ENCODE peak calls at places on chromosomes 6 and 20, in eight cellular contexts. One of them, this sample, is unnamed.

GRCh38 chr6:117448011-117448410 is 22.3 kb upstream of the ROS1 start:
- DNase-seq in aorta: no peak
- DNase-seq in GM12878: no peak
- DNase-seq in mesendoderm: peak; percentile 27
- DNase-seq in heart right ventricle: no peak
- DNase-seq in AG04450: no peak
- DNase-seq in SJSA1: no peak
- DNase-seq in ovary: no peak
- DNase-seq in this sample: no peak

GRCh38 chr20:58623579-58624473 is 27.3 kb upstream of the STX16 start:
- DNase-seq in GM12878: no peak
- DNase-seq in AG04450: peak; percentile 85
- DNase-seq in ovary: peak; percentile 77
- DNase-seq in SJSA1: peak; percentile 95
- DNase-seq in aorta: peak; percentile 92
- DNase-seq in heart right ventricle: peak; percentile 33
- DNase-seq in mesendoderm: no peak
- DNase-seq in this sample: no peak

GRCh38 chr6:138527376-138528092 is 28.2 kb upstream of the NHSL1 start:
- DNase-seq in AG04450: no peak
- DNase-seq in heart right ventricle: no peak
- DNase-seq in SJSA1: no peak
- DNase-seq in GM12878: no peak
- DNase-seq in ovary: no peak
- DNase-seq in mesendoderm: peak; percentile 77
- DNase-seq in aorta: no peak
- DNase-seq in this sample: no peak

GRCh38 chr6:5626727-5627426 is 365.6 kb downstream of the FARS2 start:
- DNase-seq in heart right ventricle: no peak
- DNase-seq in ovary: no peak
- DNase-seq in AG04450: no peak
- DNase-seq in mesendoderm: no peak
- DNase-seq in GM12878: peak; percentile 27
- DNase-seq in aorta: no peak
- DNase-seq in SJSA1: no peak
- DNase-seq in this sample: no peak

GRCh38 chr6:31474871-31475286 is 23.1 kb upstream of the MICB start:
- DNase-seq in SJSA1: no peak
- DNase-seq in ovary: no peak
- DNase-seq in heart right ventricle: no peak
- DNase-seq in aorta: no peak
- DNase-seq in mesendoderm: no peak
- DNase-seq in GM12878: no peak
- DNase-seq in AG04450: no peak
- DNase-seq in this sample: no peak

GRCh38 chr6:105021399-105021798 is 64.5 kb downstream of the LIN28B start:
- DNase-seq in ovary: no peak
- DNase-seq in mesendoderm: no peak
- DNase-seq in heart right ventricle: no peak
- DNase-seq in AG04450: no peak
- DNase-seq in SJSA1: no peak
- DNase-seq in aorta: no peak
- DNase-seq in GM12878: no peak
- DNase-seq in this sample: no peak

GRCh38 chr6:148595550-148595949 is 151.3 kb upstream of the UST start:
- DNase-seq in SJSA1: no peak
- DNase-seq in mesendoderm: no peak
- DNase-seq in AG04450: no peak
- DNase-seq in aorta: no peak
- DNase-seq in ovary: no peak
- DNase-seq in GM12878: no peak
- DNase-seq in heart right ventricle: no peak
- DNase-seq in this sample: no peak

GRCh38 chr6:163808871-163809270 is 394.4 kb downstream of the QKI start:
- DNase-seq in aorta: no peak
- DNase-seq in AG04450: no peak
- DNase-seq in mesendoderm: no peak
- DNase-seq in heart right ventricle: no peak
- DNase-seq in SJSA1: no peak
- DNase-seq in GM12878: no peak
- DNase-seq in ovary: no peak
- DNase-seq in this sample: no peak

GRCh38 chr20:23048283-23049200 is 930 bp downstream of the THBD start:
- DNase-seq in ovary: peak; percentile 58
- DNase-seq in GM12878: no peak
- DNase-seq in heart right ventricle: peak; percentile 75
- DNase-seq in SJSA1: peak; percentile 60
- DNase-seq in aorta: peak; percentile 89
- DNase-seq in mesendoderm: peak; percentile 74
- DNase-seq in AG04450: no peak
- DNase-seq in this sample: peak; percentile 40

GRCh38 chr20:348972-349841 is 2.3 kb downstream of the NRSN2 start:
- DNase-seq in SJSA1: no peak
- DNase-seq in mesendoderm: no peak
- DNase-seq in aorta: no peak
- DNase-seq in heart right ventricle: no peak
- DNase-seq in ovary: no peak
- DNase-seq in GM12878: no peak
- DNase-seq in AG04450: no peak
- DNase-seq in this sample: no peak

GRCh38 chr20:31605902-31606677 is 1.0 kb downstream of the ID1 start:
- DNase-seq in aorta: peak; percentile 79
- DNase-seq in AG04450: no peak
- DNase-seq in SJSA1: no peak
- DNase-seq in heart right ventricle: peak; percentile 37
- DNase-seq in GM12878: no peak
- DNase-seq in ovary: peak; percentile 58
- DNase-seq in mesendoderm: peak; percentile 33
- DNase-seq in this sample: peak; percentile 39

GRCh38 chr6:85490516-85491248 is 40.8 kb downstream of the NT5E start:
- DNase-seq in heart right ventricle: no peak
- DNase-seq in GM12878: no peak
- DNase-seq in SJSA1: no peak
- DNase-seq in AG04450: no peak
- DNase-seq in mesendoderm: no peak
- DNase-seq in aorta: no peak
- DNase-seq in ovary: no peak
- DNase-seq in this sample: no peak

GRCh38 chr6:21887301-21888185 is 294.0 kb downstream of the SOX4 start:
- DNase-seq in ovary: peak; percentile 60
- DNase-seq in GM12878: no peak
- DNase-seq in mesendoderm: no peak
- DNase-seq in heart right ventricle: peak; percentile 22
- DNase-seq in SJSA1: no peak
- DNase-seq in aorta: no peak
- DNase-seq in AG04450: no peak
- DNase-seq in this sample: peak; percentile 65

GRCh38 chr20:46363874-46364669 is 42.3 kb downstream of the ELMO2 start:
- DNase-seq in mesendoderm: peak; percentile 96
- DNase-seq in AG04450: peak; percentile 80
- DNase-seq in aorta: peak; percentile 97
- DNase-seq in GM12878: peak; percentile 39
- DNase-seq in ovary: peak; percentile 92
- DNase-seq in heart right ventricle: peak; percentile 91
- DNase-seq in SJSA1: peak; percentile 89
- DNase-seq in this sample: peak; percentile 92

GRCh38 chr6:158958504-158959386 is 41.3 kb downstream of the RSPH3 start:
- DNase-seq in aorta: no peak
- DNase-seq in mesendoderm: no peak
- DNase-seq in AG04450: no peak
- DNase-seq in SJSA1: no peak
- DNase-seq in heart right ventricle: no peak
- DNase-seq in GM12878: no peak
- DNase-seq in ovary: no peak
- DNase-seq in this sample: no peak

GRCh38 chr6:104573372-104573771 is 286.3 kb downstream of the HACE1 start:
- DNase-seq in aorta: no peak
- DNase-seq in SJSA1: no peak
- DNase-seq in mesendoderm: no peak
- DNase-seq in AG04450: no peak
- DNase-seq in ovary: no peak
- DNase-seq in GM12878: no peak
- DNase-seq in heart right ventricle: no peak
- DNase-seq in this sample: no peak

GRCh38 chr6:6614965-6615304 is 26.4 kb downstream of the LY86 start:
- DNase-seq in SJSA1: no peak
- DNase-seq in aorta: no peak
- DNase-seq in AG04450: no peak
- DNase-seq in mesendoderm: no peak
- DNase-seq in heart right ventricle: no peak
- DNase-seq in GM12878: no peak
- DNase-seq in ovary: no peak
- DNase-seq in this sample: no peak

GRCh38 chr6:129921169-129921817 is 60.2 kb upstream of the TMEM244 start:
- DNase-seq in mesendoderm: no peak
- DNase-seq in AG04450: no peak
- DNase-seq in ovary: no peak
- DNase-seq in aorta: no peak
- DNase-seq in GM12878: no peak
- DNase-seq in heart right ventricle: no peak
- DNase-seq in SJSA1: no peak
- DNase-seq in this sample: no peak

GRCh38 chr6:15927531-15928230 is 201.2 kb upstream of the MYLIP start:
- DNase-seq in GM12878: no peak
- DNase-seq in mesendoderm: no peak
- DNase-seq in heart right ventricle: no peak
- DNase-seq in AG04450: no peak
- DNase-seq in ovary: no peak
- DNase-seq in aorta: no peak
- DNase-seq in SJSA1: no peak
- DNase-seq in this sample: no peak

GRCh38 chr6:25250878-25251277 is 28.3 kb upstream of the CARMIL1 start:
- DNase-seq in AG04450: no peak
- DNase-seq in heart right ventricle: no peak
- DNase-seq in mesendoderm: peak; percentile 4
- DNase-seq in SJSA1: no peak
- DNase-seq in GM12878: peak; percentile 38
- DNase-seq in aorta: no peak
- DNase-seq in ovary: no peak
- DNase-seq in this sample: no peak

GRCh38 chr20:23257106-23257761 is 93.4 kb upstream of the NXT1 start:
- DNase-seq in mesendoderm: no peak
- DNase-seq in aorta: no peak
- DNase-seq in ovary: no peak
- DNase-seq in heart right ventricle: peak; percentile 33
- DNase-seq in AG04450: no peak
- DNase-seq in SJSA1: no peak
- DNase-seq in GM12878: no peak
- DNase-seq in this sample: peak; percentile 32

GRCh38 chr6:75041381-75041780 is 164.5 kb downstream of the COL12A1 start:
- DNase-seq in aorta: no peak
- DNase-seq in ovary: no peak
- DNase-seq in AG04450: no peak
- DNase-seq in GM12878: no peak
- DNase-seq in mesendoderm: no peak
- DNase-seq in heart right ventricle: no peak
- DNase-seq in SJSA1: no peak
- DNase-seq in this sample: no peak

GRCh38 chr6:75608955-75609533 is 7.4 kb downstream of the SENP6 start:
- DNase-seq in GM12878: no peak
- DNase-seq in heart right ventricle: no peak
- DNase-seq in aorta: no peak
- DNase-seq in mesendoderm: no peak
- DNase-seq in SJSA1: no peak
- DNase-seq in ovary: no peak
- DNase-seq in AG04450: no peak
- DNase-seq in this sample: no peak

DNA sequence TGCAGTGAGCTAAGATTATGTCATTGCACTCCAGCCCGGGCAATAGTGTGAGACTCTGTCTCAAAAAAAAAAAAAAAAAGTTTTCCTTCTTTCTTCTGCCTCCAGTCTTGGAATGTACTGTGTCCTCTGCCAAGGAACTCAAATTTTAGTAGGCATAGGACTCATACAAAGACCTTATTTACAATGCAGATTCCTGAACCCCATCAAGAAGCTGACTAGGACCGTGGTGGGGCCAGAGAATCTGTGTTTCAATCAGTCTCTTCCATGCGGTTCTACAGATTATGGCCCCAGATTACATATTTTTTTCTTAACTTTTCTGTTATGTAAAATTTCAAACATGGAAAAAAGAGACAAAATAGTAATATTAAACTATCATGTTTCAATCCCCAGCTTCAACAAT is 29.8 kb upstream of the PIM1 start:
- DNase-seq in AG04450: no peak
- DNase-seq in SJSA1: no peak
- DNase-seq in aorta: no peak
- DNase-seq in mesendoderm: no peak
- DNase-seq in ovary: peak; percentile 7
- DNase-seq in GM12878: no peak
- DNase-seq in heart right ventricle: no peak
- DNase-seq in this sample: no peak
- H3K4me3 ChIP-seq in AG04450: no peak overlapping the region
- H3K4me3 ChIP-seq in SJSA1: no peak overlapping the region
- H3K4me3 ChIP-seq in aorta: no peak overlapping the region
- H3K4me3 ChIP-seq in mesendoderm: no peak overlapping the region
- H3K4me3 ChIP-seq in ovary: no peak overlapping the region
- H3K4me3 ChIP-seq in GM12878: no peak overlapping the region
- H3K4me3 ChIP-seq in heart right ventricle: no peak overlapping the region
- H3K4me3 ChIP-seq in this sample: no peak overlapping the region

DNA sequence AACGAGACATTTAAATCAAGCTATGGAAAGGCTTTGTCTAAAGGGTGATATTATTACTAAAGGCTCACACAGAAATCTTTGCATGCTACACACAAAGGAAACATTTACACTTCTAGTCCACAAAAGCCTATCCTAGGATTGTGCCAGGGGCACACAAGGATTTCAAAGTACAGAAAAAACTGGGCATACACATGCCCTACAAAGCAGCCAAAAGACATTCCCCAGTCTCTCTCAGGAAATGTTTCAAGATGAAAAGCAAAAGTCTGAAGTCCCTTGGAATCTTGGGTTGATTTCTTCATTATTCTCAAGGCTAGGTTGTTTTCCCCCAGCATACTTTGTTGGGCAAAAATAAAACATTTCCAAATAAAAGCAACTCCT is 1.7 kb downstream of the AKIRIN2 start:
- DNase-seq in heart right ventricle: no peak
- DNase-seq in GM12878: no peak
- DNase-seq in ovary: no peak
- DNase-seq in AG04450: no peak
- DNase-seq in aorta: no peak
- DNase-seq in SJSA1: no peak
- DNase-seq in mesendoderm: no peak
- DNase-seq in this sample: no peak
- H3K27ac ChIP-seq in heart right ventricle: peak overlapping the region; percentile 90
- H3K27ac ChIP-seq in GM12878: peak overlapping the region; percentile 97
- H3K27ac ChIP-seq in ovary: peak overlapping the region; percentile 79
- H3K27ac ChIP-seq in AG04450: no peak overlapping the region
- H3K27ac ChIP-seq in aorta: no peak overlapping the region
- H3K27ac ChIP-seq in SJSA1: peak overlapping the region; percentile 83
- H3K27ac ChIP-seq in mesendoderm: no peak overlapping the region
- H3K27ac ChIP-seq in this sample: peak overlapping the region; percentile 95

GRCh38 chr6:81820422-81820821 is 67.9 kb upstream of the TENT5A start:
- DNase-seq in SJSA1: no peak
- DNase-seq in heart right ventricle: no peak
- DNase-seq in GM12878: no peak
- DNase-seq in aorta: no peak
- DNase-seq in ovary: no peak
- DNase-seq in mesendoderm: no peak
- DNase-seq in AG04450: no peak
- DNase-seq in this sample: no peak
- H3K4me3 ChIP-seq in SJSA1: no peak overlapping the region
- H3K4me3 ChIP-seq in heart right ventricle: peak overlapping the region; percentile 20
- H3K4me3 ChIP-seq in GM12878: no peak overlapping the region
- H3K4me3 ChIP-seq in aorta: no peak overlapping the region
- H3K4me3 ChIP-seq in ovary: no peak overlapping the region
- H3K4me3 ChIP-seq in mesendoderm: no peak overlapping the region
- H3K4me3 ChIP-seq in AG04450: no peak overlapping the region
- H3K4me3 ChIP-seq in this sample: no peak overlapping the region

GRCh38 chr6:52403627-52404026 is 16.5 kb upstream of the EFHC1 start:
- DNase-seq in mesendoderm: no peak
- DNase-seq in SJSA1: no peak
- DNase-seq in ovary: no peak
- DNase-seq in GM12878: no peak
- DNase-seq in aorta: no peak
- DNase-seq in heart right ventricle: peak; percentile 38
- DNase-seq in AG04450: no peak
- DNase-seq in this sample: no peak
- H3K27ac ChIP-seq in mesendoderm: no peak overlapping the region
- H3K27ac ChIP-seq in SJSA1: no peak overlapping the region
- H3K27ac ChIP-seq in ovary: no peak overlapping the region
- H3K27ac ChIP-seq in GM12878: no peak overlapping the region
- H3K27ac ChIP-seq in aorta: no peak overlapping the region
- H3K27ac ChIP-seq in heart right ventricle: no peak overlapping the region
- H3K27ac ChIP-seq in AG04450: no peak overlapping the region
- H3K27ac ChIP-seq in this sample: no peak overlapping the region